ENCODE peak calls at places on chromosomes 2 and 18, in four cellular contexts. J, T, D and L are unnamed samples.

GRCh38 chr2:67037655-67038054 is 359.5 kb upstream of the ETAA1 start:
- DNase-seq in J (no peak), T (no peak), D (no peak), L (no peak)

GRCh38 chr2:26078939-26079338 is 45.1 kb downstream of the RAB10 start:
- DNase-seq in J (no peak), T (no peak), D (no peak), L (no peak)

GRCh38 chr2:174485763-174486613 is 841 bp downstream of the GPR155 start:
- DNase-seq in J (peak; percentile 83), T (peak; percentile 36), D (no peak), L (peak; percentile 69)

GRCh38 chr18:10041180-10041579 is 127.4 kb downstream of the VAPA start:
- DNase-seq in J (no peak), T (peak; percentile 37), D (peak; percentile 16), L (peak; percentile 95)

GRCh38 chr2:120251863-120252206 is 817 bp upstream of the RALB start:
- DNase-seq in J (no peak), T (no peak), D (no peak), L (no peak)

GRCh38 chr2:10325278-10326145 is 22.8 kb downstream of the HPCAL1 start:
- DNase-seq in J (no peak), T (no peak), D (no peak), L (peak; percentile 48)

GRCh38 chr2:30454571-30454970 is 7.5 kb downstream of the LCLAT1 start:
- DNase-seq in J (no peak), T (no peak), D (no peak), L (no peak)

GRCh38 chr18:80243204-80243603 is 4.1 kb downstream of the PARD6G start:
- DNase-seq in J (no peak), T (no peak), D (no peak), L (no peak)

DNA sequence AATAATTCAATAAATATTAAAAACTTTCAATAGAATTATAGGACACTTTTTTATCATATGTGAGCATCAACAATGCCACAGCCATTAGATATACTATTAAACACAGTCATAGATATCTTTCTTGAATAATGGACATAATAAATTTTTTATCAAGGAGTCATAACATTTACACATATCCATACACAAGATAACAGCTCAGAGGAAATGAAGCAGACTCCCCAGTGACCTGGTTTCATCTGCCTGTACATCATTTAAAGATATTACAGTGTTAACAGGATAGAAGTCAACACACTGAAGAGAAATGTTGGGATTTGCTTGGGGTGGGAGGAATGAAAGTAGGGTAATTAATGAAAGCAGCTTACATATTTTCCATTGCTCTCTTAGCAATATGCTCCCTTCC is 5.1 kb downstream of the SCG2 start:
- DNase-seq in J (no peak), T (no peak), D (no peak), L (no peak)
- TF ChIP-seq POLR2AphosphoS5 in J (no peak), T (no peak), D (no peak), L (no peak)

GRCh38 chr2:218995972-218996644 is 2.9 kb upstream of the CRYBA2 start:
- DNase-seq in J (peak; percentile 90), T (peak; percentile 65), D (peak; percentile 87), L (peak; percentile 94)
- TF ChIP-seq POLR2AphosphoS5 in J (no peak), T (no peak), D (peak; percentile 91), L (peak; percentile 19)

GRCh38 chr2:239249781-239250180 is 151.0 kb downstream of the HDAC4 start:
- DNase-seq in J (peak; percentile 87), T (peak; percentile 34), D (no peak), L (peak; percentile 95)
- TF ChIP-seq POLR2AphosphoS5 in J (peak; percentile 84), T (peak; percentile 28), D (peak; percentile 10), L (peak; percentile 68)

GRCh38 chr2:121335294-121336290 is 50.6 kb upstream of the TFCP2L1 start:
- DNase-seq in J (peak; percentile 56), T (no peak), D (no peak), L (peak; percentile 57)

GRCh38 chr2:121334581-121335293 is 49.7 kb upstream of the TFCP2L1 start:
- DNase-seq in J (peak; percentile 65), T (no peak), D (no peak), L (peak; percentile 47)

GRCh38 chr2:121333834-121334558 is 49.0 kb upstream of the TFCP2L1 start:
- DNase-seq in J (peak; percentile 53), T (no peak), D (no peak), L (peak; percentile 40)

GRCh38 chr2:121338281-121338680 is 53.3 kb upstream of the TFCP2L1 start:
- DNase-seq in J (peak; percentile 75), T (no peak), D (no peak), L (peak; percentile 35)

GRCh38 chr2:121336528-121337294 is 51.7 kb upstream of the TFCP2L1 start:
- DNase-seq in J (no peak), T (no peak), D (no peak), L (peak; percentile 33)
- TF ChIP-seq POLR2AphosphoS5 in J (no peak), T (no peak), D (no peak), L (no peak)

DNA sequence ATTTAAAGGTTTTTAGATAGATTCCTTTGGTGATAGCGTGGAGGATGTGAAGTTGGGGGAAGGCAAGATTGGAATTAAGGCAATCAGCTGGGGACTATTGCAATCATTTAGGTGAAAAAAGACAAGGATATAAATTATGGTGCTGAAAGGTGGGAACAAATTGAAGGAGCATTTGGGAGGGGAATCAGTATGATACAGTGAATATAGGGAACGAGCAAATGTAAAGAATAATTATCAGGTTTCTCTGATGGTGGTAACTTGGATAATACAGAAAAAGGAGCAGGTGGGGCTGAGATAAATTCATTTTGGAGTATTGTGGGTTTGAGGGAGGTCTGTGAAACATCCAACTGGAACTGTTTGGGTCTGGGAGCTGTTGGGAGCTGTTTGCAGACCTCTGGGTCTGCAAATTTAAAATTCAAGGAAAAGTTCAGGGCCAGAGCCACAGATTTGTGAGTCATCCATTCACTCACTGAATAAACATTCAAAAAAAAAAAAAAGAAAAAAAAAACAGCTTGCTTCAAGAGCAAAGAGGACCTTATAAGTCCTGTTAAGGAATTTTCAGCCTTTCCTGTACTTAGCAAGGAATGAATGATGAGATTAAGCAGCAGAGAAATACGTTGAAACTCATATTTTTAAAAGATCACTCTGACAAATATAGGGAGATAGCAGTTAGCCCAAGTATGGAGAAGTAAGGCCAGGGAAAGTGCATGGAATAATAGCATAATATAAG is 257.6 kb upstream of the FN1 start:
- DNase-seq in J (no peak), T (peak; percentile 85), D (no peak), L (no peak)
- TF ChIP-seq POLR2AphosphoS5 in J (no peak), T (peak; percentile 45), D (no peak), L (no peak)